ENCODE peak calls at places on chromosomes 3 and 15, in ten cellular contexts. U is ovary; H is activated T-cell treated with anti-CD3 and anti-CD28 coated beads for 1 hour; D is endodermal cell; O is HTR-8/SVneo; I is HFFc6; L is adipocyte; M is SK-N-SH; F is activated effector memory CD4-positive, alpha-beta T cell treated with anti-CD3 and anti-CD28 coated beads, Interleukin-2, amount 50 U/mL, for 16 hours; S is brain microvascular endothelial cell. K is an unnamed sample.

GRCh38 chr3:111895079-111895478 is 36.0 kb downstream of the PHLDB2 start:
- DNase-seq in U (no peak), H (no peak), D (no peak), O (peak; percentile 42), I (peak; percentile 55), L (peak; percentile 58), M (peak; percentile 21), F (no peak), S (peak; percentile 47), K (no peak)

GRCh38 chr3:185089343-185089742 is 63.5 kb downstream of the C3orf70 start:
- DNase-seq in U (no peak), H (no peak), D (no peak), O (no peak), I (peak; percentile 37), L (no peak), M (no peak), F (no peak), S (no peak), K (no peak)

GRCh38 chr3:56725175-56725574 is 42.1 kb upstream of the TASOR start:
- DNase-seq in U (no peak), H (peak; percentile 26), D (no peak), O (no peak), I (no peak), L (no peak), M (no peak), F (peak; percentile 76), S (no peak), K (no peak)

GRCh38 chr15:68492855-68493254 is 60.9 kb upstream of the ITGA11 start:
- DNase-seq in U (peak; percentile 52), H (no peak), D (no peak), O (no peak), I (peak; percentile 22), L (no peak), M (no peak), F (no peak), S (peak; percentile 43), K (peak; percentile 12)

GRCh38 chr15:52042051-52042851 is 23.2 kb downstream of the MAPK6 start:
- DNase-seq in U (no peak), H (no peak), D (no peak), O (no peak), I (no peak), L (no peak), M (no peak), F (no peak), S (no peak), K (no peak)

GRCh38 chr3:24387000-24387399 is 107.7 kb downstream of the THRB start:
- DNase-seq in U (no peak), H (no peak), D (no peak), O (peak; percentile 17), I (no peak), L (peak; percentile 32), M (no peak), F (no peak), S (peak; percentile 14), K (peak; percentile 77)

GRCh38 chr15:42707068-42707467 is 29.9 kb downstream of the CDAN1 start:
- DNase-seq in U (no peak), H (no peak), D (no peak), O (no peak), I (no peak), L (peak; percentile 25), M (no peak), F (no peak), S (no peak), K (peak; percentile 27)

GRCh38 chr15:35078221-35078915 is 6.7 kb downstream of the NANOGP8 start:
- DNase-seq in U (no peak), H (peak; percentile 12), D (peak; percentile 76), O (peak; percentile 66), I (peak; percentile 36), L (peak; percentile 81), M (peak; percentile 75), F (peak; percentile 73), S (peak; percentile 5), K (peak; percentile 16)

GRCh38 chr3:78791745-78792144 is 976.1 kb downstream of the ROBO1 start:
- DNase-seq in U (no peak), H (no peak), D (no peak), O (no peak), I (no peak), L (no peak), M (peak; percentile 10), F (no peak), S (no peak), K (no peak)

GRCh38 chr15:67755936-67756335 is 69.4 kb upstream of the SKOR1 start:
- DNase-seq in U (no peak), H (no peak), D (no peak), O (no peak), I (no peak), L (no peak), M (no peak), F (no peak), S (no peak), K (no peak)

GRCh38 chr3:187327827-187328226 is 36.3 kb upstream of the MASP1 start:
- DNase-seq in U (no peak), H (no peak), D (no peak), O (no peak), I (no peak), L (no peak), M (no peak), F (no peak), S (no peak), K (no peak)

GRCh38 chr3:42539871-42540714 is 37.6 kb downstream of the VIPR1 start:
- DNase-seq in U (no peak), H (peak; percentile 49), D (peak; percentile 96), O (peak; percentile 52), I (no peak), L (peak; percentile 33), M (peak; percentile 71), F (peak; percentile 85), S (no peak), K (peak; percentile 24)

GRCh38 chr15:43285609-43286037 is 18.9 kb upstream of the TGM5 start:
- DNase-seq in U (no peak), H (peak; percentile 25), D (peak; percentile 79), O (peak; percentile 81), I (peak; percentile 57), L (peak; percentile 74), M (peak; percentile 80), F (peak; percentile 70), S (peak; percentile 75), K (peak; percentile 46)

GRCh38 chr3:184639351-184639750 is 72.5 kb downstream of the MAGEF1 start:
- DNase-seq in U (no peak), H (no peak), D (no peak), O (no peak), I (no peak), L (no peak), M (no peak), F (no peak), S (no peak), K (no peak)

GRCh38 chr3:79167651-79168416 is 600.0 kb downstream of the ROBO1 start:
- DNase-seq in U (no peak), H (no peak), D (no peak), O (peak; percentile 28), I (peak; percentile 90), L (peak; percentile 95), M (no peak), F (no peak), S (peak; percentile 91), K (peak; percentile 25)

GRCh38 chr15:67521770-67522568 is 1.0 kb downstream of the C15orf61 start:
- DNase-seq in U (no peak), H (no peak), D (no peak), O (no peak), I (peak; percentile 57), L (peak; percentile 72), M (peak; percentile 27), F (no peak), S (no peak), K (peak; percentile 18)

GRCh38 chr15:85543741-85544155 is 163.3 kb downstream of the AKAP13 start:
- DNase-seq in U (peak; percentile 66), H (no peak), D (peak; percentile 60), O (no peak), I (no peak), L (no peak), M (no peak), F (no peak), S (no peak), K (peak; percentile 31)

GRCh38 chr3:152229692-152230091 is 39.0 kb upstream of the MBNL1 start:
- DNase-seq in U (no peak), H (no peak), D (no peak), O (no peak), I (no peak), L (no peak), M (no peak), F (no peak), S (no peak), K (no peak)

GRCh38 chr3:194285024-194285858 is 65.9 kb downstream of the CPN2 start:
- DNase-seq in U (peak; percentile 21), H (no peak), D (peak; percentile 35), O (no peak), I (no peak), L (peak; percentile 53), M (no peak), F (peak; percentile 19), S (no peak), K (peak; percentile 38)

GRCh38 chr3:146464005-146464595 is 5.3 kb downstream of the PLSCR2 start:
- DNase-seq in U (no peak), H (no peak), D (no peak), O (no peak), I (peak; percentile 18), L (peak; percentile 44), M (no peak), F (no peak), S (no peak), K (peak; percentile 69)

GRCh38 chr3:23949784-23950183 is 4.7 kb downstream of the NR1D2 start:
- DNase-seq in U (no peak), H (no peak), D (no peak), O (no peak), I (no peak), L (no peak), M (no peak), F (no peak), S (no peak), K (no peak)

GRCh38 chr15:95693917-95694316 is 636.6 kb upstream of the NR2F2 start:
- DNase-seq in U (no peak), H (no peak), D (no peak), O (no peak), I (no peak), L (peak; percentile 17), M (no peak), F (no peak), S (no peak), K (no peak)

GRCh38 chr3:71120012-71120411 is 463.5 kb downstream of the FOXP1 start:
- DNase-seq in U (no peak), H (no peak), D (no peak), O (no peak), I (no peak), L (no peak), M (no peak), F (no peak), S (no peak), K (no peak)

K was measured in mammary epithelial cell.